ENCODE peak calls at places on chromosomes 1 and 21, in four cellular contexts. T is GM12878, J is H9, C is breast epithelium. D is an unnamed sample.

GRCh38 chr1:15330028-15330427 is 79.7 kb upstream of the EFHD2 start:
- DNase-seq in T (no peak), J (no peak), C (no peak), D (no peak)

GRCh38 chr1:112548540-112548939 is 39.8 kb downstream of the WNT2B start:
- DNase-seq in T (no peak), J (no peak), C (no peak), D (no peak)

GRCh38 chr1:203048555-203049051 is 22.3 kb downstream of the PPFIA4 start:
- DNase-seq in T (no peak), J (peak), C (no peak), D (no peak)

GRCh38 chr1:109529895-109530456 is 9.7 kb upstream of the GPR61 start:
- DNase-seq in T (no peak), J (no peak), C (no peak), D (no peak)

GRCh38 chr1:150551049-150551783 is 2.0 kb downstream of the ADAMTSL4 start:
- DNase-seq in T (no peak), J (peak), C (no peak), D (no peak)

GRCh38 chr1:217857061-217857460 is 225.9 kb downstream of the SPATA17 start:
- DNase-seq in T (no peak), J (no peak), C (no peak), D (no peak)

GRCh38 chr1:11595287-11595686 is 58.9 kb downstream of the FBXO2 start:
- DNase-seq in T (no peak), J (no peak), C (no peak), D (no peak)

GRCh38 chr1:222012816-222013215 is 270.9 kb upstream of the DUSP10 start:
- DNase-seq in T (no peak), J (no peak), C (no peak), D (no peak)

GRCh38 chr21:35984654-35985366 is 75.5 kb downstream of the SETD4 start:
- DNase-seq in T (no peak), J (no peak), C (no peak), D (no peak)

GRCh38 chr1:22291494-22291893 is 148.6 kb upstream of the WNT4 start:
- DNase-seq in T (no peak), J (no peak), C (peak), D (no peak)

GRCh38 chr21:38937286-38937790 is 131.6 kb downstream of the ETS2 start:
- DNase-seq in T (no peak), J (no peak), C (no peak), D (no peak)

GRCh38 chr1:2146836-2147517 is 47.6 kb downstream of the FAAP20 start:
- DNase-seq in T (no peak), J (no peak), C (no peak), D (no peak)

GRCh38 chr1:208374391-208374941 is 130.3 kb upstream of the PLXNA2 start:
- DNase-seq in T (no peak), J (no peak), C (no peak), D (no peak)

GRCh38 chr1:183970516-183971300 is 66.8 kb downstream of the COLGALT2 start:
- DNase-seq in T (no peak), J (no peak), C (no peak), D (no peak)

GRCh38 chr1:98556521-98557158 is 104.9 kb upstream of the SNX7 start:
- DNase-seq in T (no peak), J (no peak), C (no peak), D (no peak)

GRCh38 chr1:112707217-112708001 is 482 bp upstream of the RHOC start:
- DNase-seq in T (no peak), J (peak), C (peak), D (peak)

GRCh38 chr1:47224676-47225399 is 7.2 kb downstream of the TAL1 start:
- DNase-seq in T (no peak), J (no peak), C (no peak), D (no peak)

GRCh38 chr1:56866656-56867055 is 12.1 kb downstream of the C8A start:
- DNase-seq in T (no peak), J (no peak), C (no peak), D (no peak)

GRCh38 chr1:84603941-84604830 is 29.9 kb upstream of the CTBS start:
- DNase-seq in T (no peak), J (peak), C (peak), D (no peak)
- TF ChIP-seq CTCF in T (no peak), J (peak), C (no peak), D (peak)

GRCh38 chr1:229857585-229857984 is 209.5 kb upstream of the GALNT2 start:
- DNase-seq in T (no peak), J (no peak), C (no peak), D (no peak)

GRCh38 chr1:229853751-229854150 is 213.3 kb upstream of the GALNT2 start:
- DNase-seq in T (no peak), J (no peak), C (no peak), D (no peak)

GRCh38 chr1:229859026-229859425 is 208.0 kb upstream of the GALNT2 start:
- DNase-seq in T (no peak), J (no peak), C (no peak), D (peak)

GRCh38 chr1:229854620-229855019 is 212.4 kb upstream of the GALNT2 start:
- DNase-seq in T (no peak), J (no peak), C (no peak), D (no peak)

DNA sequence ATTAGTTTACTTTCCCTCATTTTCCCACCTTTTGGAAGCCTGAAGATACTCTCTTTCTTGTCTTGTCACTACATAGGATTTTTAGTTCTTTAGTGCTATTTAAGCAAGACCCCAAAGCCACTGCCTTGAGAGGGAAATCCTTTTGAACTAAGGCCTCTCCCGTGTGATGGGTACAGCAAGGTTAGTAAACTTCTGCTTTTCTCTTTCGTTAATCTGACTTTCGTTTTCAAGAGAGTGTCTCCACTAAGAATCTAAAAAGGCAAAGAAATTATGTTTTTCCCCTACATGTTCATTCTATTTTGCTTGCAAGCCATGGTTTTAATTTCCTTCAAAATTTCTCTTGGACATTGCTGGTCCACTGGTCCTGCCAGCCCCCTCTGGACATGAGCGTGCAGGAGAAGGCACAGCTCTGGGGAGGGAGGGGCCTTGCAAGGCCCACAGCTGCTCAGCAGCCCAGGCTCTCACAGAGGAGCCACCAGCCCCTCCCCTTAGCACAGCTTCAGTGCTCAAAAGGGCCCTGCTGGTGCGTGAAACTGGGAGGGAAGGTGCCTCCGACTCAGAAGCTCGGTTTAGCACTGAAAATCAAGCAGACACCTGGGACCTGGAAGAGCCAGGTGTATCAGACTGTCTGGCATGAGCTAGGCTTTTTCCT is 210.9 kb upstream of the GALNT2 start:
- DNase-seq in T (peak), J (no peak), C (no peak), D (peak)
- H3K27ac ChIP-seq in T (peak), J (no peak), C (no peak), D (peak)

GRCh38 chr1:91244737-91245136 is 159.9 kb downstream of the HFM1 start:
- DNase-seq in T (no peak), J (no peak), C (no peak), D (no peak)
- TF ChIP-seq CTCF in T (no peak), J (peak), C (no peak), D (no peak)

DNA sequence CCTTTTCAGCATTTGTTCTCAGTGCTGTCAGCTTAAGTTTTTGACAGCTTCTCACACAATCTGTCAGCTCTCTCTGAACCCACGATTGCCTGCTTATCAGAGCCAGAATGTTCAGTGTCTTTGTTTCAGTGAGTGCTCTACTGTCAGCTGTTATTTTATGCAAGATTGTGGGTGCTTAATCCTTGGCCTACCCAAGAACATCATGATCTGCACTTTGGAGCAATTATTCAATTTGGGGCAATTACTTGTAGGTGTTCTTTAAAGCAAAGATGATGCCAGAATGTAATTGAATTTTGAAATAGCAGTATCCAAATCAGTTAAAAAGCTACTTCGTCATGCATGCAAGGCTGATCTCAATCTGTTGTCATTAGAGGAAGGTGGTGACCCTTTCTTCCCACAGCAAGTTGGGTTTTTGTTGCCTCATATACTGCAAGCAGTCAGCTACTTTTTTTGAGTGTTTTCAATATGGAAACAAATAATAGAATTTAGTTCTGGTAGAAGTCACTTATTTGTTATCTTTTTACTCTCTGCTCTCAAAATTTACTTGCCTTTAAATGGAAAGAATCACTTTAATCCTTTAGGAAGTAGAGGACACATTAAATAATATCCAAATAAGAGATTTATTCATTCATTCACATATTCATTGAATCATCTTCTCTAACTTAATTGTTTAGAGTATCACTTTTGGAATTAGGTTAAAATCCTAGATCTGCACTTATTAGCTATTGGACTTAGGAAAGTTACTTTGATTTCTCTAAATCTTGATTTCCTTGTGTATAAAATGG is 253.5 kb upstream of the CACYBP start:
- DNase-seq in T (no peak), J (no peak), C (no peak), D (no peak)
- H3K27ac ChIP-seq in T (no peak), J (no peak), C (no peak), D (no peak)

GRCh38 chr1:173506437-173506836 is 29.3 kb downstream of the PRDX6 start:
- DNase-seq in T (no peak), J (peak), C (no peak), D (no peak)
- TF ChIP-seq CTCF in T (peak), J (peak), C (no peak), D (no peak)